ENCODE peak calls at places on chromosomes 13 and 19, in four cellular contexts. One of them, this sample, is unnamed.

GRCh38 chr13:44050450-44051063 is 170.9 kb downstream of the LACC1 start:
- DNase-seq in AG08396: peak
- DNase-seq in astrocyte of the spinal cord: peak
- DNase-seq in activated CD8-positive, alpha-beta memory T cell treated with anti-CD3 and anti-CD28 coated beads, Interleukin-2, amount 10 ng/mL, durations not matched to agents 7 days and 5 days: no peak
- DNase-seq in this sample: no peak

GRCh38 chr13:21608961-21609360 is 5.0 kb upstream of the MICU2 start:
- DNase-seq in activated CD8-positive, alpha-beta memory T cell treated with anti-CD3 and anti-CD28 coated beads, Interleukin-2, amount 10 ng/mL, durations not matched to agents 7 days and 5 days: no peak
- DNase-seq in AG08396: no peak
- DNase-seq in astrocyte of the spinal cord: no peak
- DNase-seq in this sample: no peak

GRCh38 chr19:54460230-54461005 is 3.2 kb downstream of the LENG9 start:
- DNase-seq in activated CD8-positive, alpha-beta memory T cell treated with anti-CD3 and anti-CD28 coated beads, Interleukin-2, amount 10 ng/mL, durations not matched to agents 7 days and 5 days: no peak
- DNase-seq in astrocyte of the spinal cord: no peak
- DNase-seq in AG08396: no peak
- DNase-seq in this sample: no peak

GRCh38 chr19:49987159-49987698 is 26.3 kb upstream of the SIGLEC11 start:
- DNase-seq in AG08396: peak
- DNase-seq in astrocyte of the spinal cord: peak
- DNase-seq in activated CD8-positive, alpha-beta memory T cell treated with anti-CD3 and anti-CD28 coated beads, Interleukin-2, amount 10 ng/mL, durations not matched to agents 7 days and 5 days: peak
- DNase-seq in this sample: peak

GRCh38 chr13:80753951-80754350 is 413.0 kb upstream of the SPRY2 start:
- DNase-seq in AG08396: no peak
- DNase-seq in astrocyte of the spinal cord: no peak
- DNase-seq in activated CD8-positive, alpha-beta memory T cell treated with anti-CD3 and anti-CD28 coated beads, Interleukin-2, amount 10 ng/mL, durations not matched to agents 7 days and 5 days: no peak
- DNase-seq in this sample: no peak

GRCh38 chr19:29671393-29672076 is 6.3 kb downstream of the PLEKHF1 start:
- DNase-seq in activated CD8-positive, alpha-beta memory T cell treated with anti-CD3 and anti-CD28 coated beads, Interleukin-2, amount 10 ng/mL, durations not matched to agents 7 days and 5 days: peak
- DNase-seq in AG08396: no peak
- DNase-seq in astrocyte of the spinal cord: peak
- DNase-seq in this sample: no peak

GRCh38 chr19:492091-492531 is 4.2 kb upstream of the MADCAM1 start:
- DNase-seq in astrocyte of the spinal cord: no peak
- DNase-seq in activated CD8-positive, alpha-beta memory T cell treated with anti-CD3 and anti-CD28 coated beads, Interleukin-2, amount 10 ng/mL, durations not matched to agents 7 days and 5 days: no peak
- DNase-seq in AG08396: peak
- DNase-seq in this sample: no peak

GRCh38 chr19:42301646-42302204 is at the start of gene PRR19:
- DNase-seq in activated CD8-positive, alpha-beta memory T cell treated with anti-CD3 and anti-CD28 coated beads, Interleukin-2, amount 10 ng/mL, durations not matched to agents 7 days and 5 days: peak
- DNase-seq in astrocyte of the spinal cord: no peak
- DNase-seq in AG08396: no peak
- DNase-seq in this sample: peak

GRCh38 chr19:41484822-41485221 is 41.9 kb downstream of the ERICH4 start:
- DNase-seq in AG08396: no peak
- DNase-seq in activated CD8-positive, alpha-beta memory T cell treated with anti-CD3 and anti-CD28 coated beads, Interleukin-2, amount 10 ng/mL, durations not matched to agents 7 days and 5 days: no peak
- DNase-seq in astrocyte of the spinal cord: no peak
- DNase-seq in this sample: no peak

GRCh38 chr19:13794388-13794751 is 873 bp upstream of the ZSWIM4 start:
- DNase-seq in activated CD8-positive, alpha-beta memory T cell treated with anti-CD3 and anti-CD28 coated beads, Interleukin-2, amount 10 ng/mL, durations not matched to agents 7 days and 5 days: no peak
- DNase-seq in AG08396: peak
- DNase-seq in astrocyte of the spinal cord: peak
- DNase-seq in this sample: no peak

GRCh38 chr19:45640849-45641273 is 1.7 kb upstream of the EML2 start:
- DNase-seq in astrocyte of the spinal cord: no peak
- DNase-seq in activated CD8-positive, alpha-beta memory T cell treated with anti-CD3 and anti-CD28 coated beads, Interleukin-2, amount 10 ng/mL, durations not matched to agents 7 days and 5 days: peak
- DNase-seq in AG08396: no peak
- DNase-seq in this sample: peak

GRCh38 chr19:33674575-33675367 is 53.0 kb downstream of the CHST8 start:
- DNase-seq in astrocyte of the spinal cord: no peak
- DNase-seq in AG08396: no peak
- DNase-seq in activated CD8-positive, alpha-beta memory T cell treated with anti-CD3 and anti-CD28 coated beads, Interleukin-2, amount 10 ng/mL, durations not matched to agents 7 days and 5 days: no peak
- DNase-seq in this sample: no peak

GRCh38 chr13:33169273-33169980 is 116.1 kb downstream of the STARD13 start:
- DNase-seq in activated CD8-positive, alpha-beta memory T cell treated with anti-CD3 and anti-CD28 coated beads, Interleukin-2, amount 10 ng/mL, durations not matched to agents 7 days and 5 days: no peak
- DNase-seq in astrocyte of the spinal cord: peak
- DNase-seq in AG08396: peak
- DNase-seq in this sample: no peak

GRCh38 chr13:85170372-85170771 is 628.8 kb downstream of the SLITRK6 start:
- DNase-seq in astrocyte of the spinal cord: no peak
- DNase-seq in activated CD8-positive, alpha-beta memory T cell treated with anti-CD3 and anti-CD28 coated beads, Interleukin-2, amount 10 ng/mL, durations not matched to agents 7 days and 5 days: no peak
- DNase-seq in AG08396: no peak
- DNase-seq in this sample: no peak

GRCh38 chr19:46787331-46788100 is 878 bp downstream of the SLC1A5 start:
- DNase-seq in AG08396: peak
- DNase-seq in activated CD8-positive, alpha-beta memory T cell treated with anti-CD3 and anti-CD28 coated beads, Interleukin-2, amount 10 ng/mL, durations not matched to agents 7 days and 5 days: peak
- DNase-seq in astrocyte of the spinal cord: peak
- DNase-seq in this sample: peak

GRCh38 chr13:113749956-113750355 is 9.1 kb upstream of the TMEM255B start:
- DNase-seq in astrocyte of the spinal cord: no peak
- DNase-seq in activated CD8-positive, alpha-beta memory T cell treated with anti-CD3 and anti-CD28 coated beads, Interleukin-2, amount 10 ng/mL, durations not matched to agents 7 days and 5 days: no peak
- DNase-seq in AG08396: no peak
- DNase-seq in this sample: no peak

GRCh38 chr13:94711561-94712286 is 621 bp downstream of the SOX21 start:
- DNase-seq in astrocyte of the spinal cord: peak
- DNase-seq in activated CD8-positive, alpha-beta memory T cell treated with anti-CD3 and anti-CD28 coated beads, Interleukin-2, amount 10 ng/mL, durations not matched to agents 7 days and 5 days: no peak
- DNase-seq in AG08396: no peak
- DNase-seq in this sample: peak

GRCh38 chr13:105799155-105799554 is 736.3 kb downstream of the EFNB2 start:
- DNase-seq in astrocyte of the spinal cord: no peak
- DNase-seq in activated CD8-positive, alpha-beta memory T cell treated with anti-CD3 and anti-CD28 coated beads, Interleukin-2, amount 10 ng/mL, durations not matched to agents 7 days and 5 days: no peak
- DNase-seq in AG08396: no peak
- DNase-seq in this sample: no peak

GRCh38 chr13:23960566-23961156 is 63.4 kb upstream of the C1QTNF9B start:
- DNase-seq in astrocyte of the spinal cord: peak
- DNase-seq in AG08396: no peak
- DNase-seq in activated CD8-positive, alpha-beta memory T cell treated with anti-CD3 and anti-CD28 coated beads, Interleukin-2, amount 10 ng/mL, durations not matched to agents 7 days and 5 days: no peak
- DNase-seq in this sample: peak

GRCh38 chr13:62040806-62041205 is 625.2 kb upstream of the PCDH20 start:
- DNase-seq in astrocyte of the spinal cord: no peak
- DNase-seq in AG08396: no peak
- DNase-seq in activated CD8-positive, alpha-beta memory T cell treated with anti-CD3 and anti-CD28 coated beads, Interleukin-2, amount 10 ng/mL, durations not matched to agents 7 days and 5 days: no peak
- DNase-seq in this sample: no peak

GRCh38 chr19:28468701-28469459 is 744.1 kb downstream of the UQCRFS1 start:
- DNase-seq in AG08396: peak
- DNase-seq in astrocyte of the spinal cord: peak
- DNase-seq in activated CD8-positive, alpha-beta memory T cell treated with anti-CD3 and anti-CD28 coated beads, Interleukin-2, amount 10 ng/mL, durations not matched to agents 7 days and 5 days: no peak
- DNase-seq in this sample: peak

GRCh38 chr13:103101500-103101899 is 35.3 kb upstream of the SLC10A2 start:
- DNase-seq in astrocyte of the spinal cord: no peak
- DNase-seq in activated CD8-positive, alpha-beta memory T cell treated with anti-CD3 and anti-CD28 coated beads, Interleukin-2, amount 10 ng/mL, durations not matched to agents 7 days and 5 days: no peak
- DNase-seq in AG08396: no peak
- DNase-seq in this sample: no peak

GRCh38 chr19:23415561-23416191 is 20.4 kb upstream of the ZNF91 start:
- DNase-seq in activated CD8-positive, alpha-beta memory T cell treated with anti-CD3 and anti-CD28 coated beads, Interleukin-2, amount 10 ng/mL, durations not matched to agents 7 days and 5 days: peak
- DNase-seq in AG08396: peak
- DNase-seq in astrocyte of the spinal cord: no peak
- DNase-seq in this sample: peak

GRCh38 chr13:87867426-87867825 is 196.3 kb downstream of the SLITRK5 start:
- DNase-seq in AG08396: no peak
- DNase-seq in activated CD8-positive, alpha-beta memory T cell treated with anti-CD3 and anti-CD28 coated beads, Interleukin-2, amount 10 ng/mL, durations not matched to agents 7 days and 5 days: no peak
- DNase-seq in astrocyte of the spinal cord: no peak
- DNase-seq in this sample: no peak

GRCh38 chr19:43548706-43549105 is 15.7 kb downstream of the ZNF575 start:
- DNase-seq in AG08396: no peak
- DNase-seq in astrocyte of the spinal cord: no peak
- DNase-seq in activated CD8-positive, alpha-beta memory T cell treated with anti-CD3 and anti-CD28 coated beads, Interleukin-2, amount 10 ng/mL, durations not matched to agents 7 days and 5 days: no peak
- DNase-seq in this sample: no peak

GRCh38 chr13:95275322-95276118 is 25.7 kb downstream of the ABCC4 start:
- DNase-seq in AG08396: no peak
- DNase-seq in activated CD8-positive, alpha-beta memory T cell treated with anti-CD3 and anti-CD28 coated beads, Interleukin-2, amount 10 ng/mL, durations not matched to agents 7 days and 5 days: no peak
- DNase-seq in astrocyte of the spinal cord: no peak
- DNase-seq in this sample: no peak

GRCh38 chr19:38527466-38528136 is 90.2 kb downstream of the MAP4K1 start:
- DNase-seq in AG08396: no peak
- DNase-seq in astrocyte of the spinal cord: no peak
- DNase-seq in activated CD8-positive, alpha-beta memory T cell treated with anti-CD3 and anti-CD28 coated beads, Interleukin-2, amount 10 ng/mL, durations not matched to agents 7 days and 5 days: no peak
- DNase-seq in this sample: no peak

GRCh38 chr13:61765181-61765742 is 349.6 kb upstream of the PCDH20 start:
- DNase-seq in AG08396: no peak
- DNase-seq in activated CD8-positive, alpha-beta memory T cell treated with anti-CD3 and anti-CD28 coated beads, Interleukin-2, amount 10 ng/mL, durations not matched to agents 7 days and 5 days: no peak
- DNase-seq in astrocyte of the spinal cord: no peak
- DNase-seq in this sample: no peak

GRCh38 chr19:8654591-8655339 is 24.3 kb downstream of the NFILZ start:
- DNase-seq in AG08396: peak
- DNase-seq in activated CD8-positive, alpha-beta memory T cell treated with anti-CD3 and anti-CD28 coated beads, Interleukin-2, amount 10 ng/mL, durations not matched to agents 7 days and 5 days: peak
- DNase-seq in astrocyte of the spinal cord: peak
- DNase-seq in this sample: peak

GRCh38 chr19:7781157-7781556 is 18.1 kb downstream of the CLEC4M start:
- DNase-seq in AG08396: no peak
- DNase-seq in activated CD8-positive, alpha-beta memory T cell treated with anti-CD3 and anti-CD28 coated beads, Interleukin-2, amount 10 ng/mL, durations not matched to agents 7 days and 5 days: no peak
- DNase-seq in astrocyte of the spinal cord: no peak
- DNase-seq in this sample: no peak

GRCh38 chr19:14480695-14481069 is 5.5 kb upstream of the PTGER1 start:
- DNase-seq in astrocyte of the spinal cord: peak
- DNase-seq in AG08396: peak
- DNase-seq in activated CD8-positive, alpha-beta memory T cell treated with anti-CD3 and anti-CD28 coated beads, Interleukin-2, amount 10 ng/mL, durations not matched to agents 7 days and 5 days: no peak
- DNase-seq in this sample: no peak

GRCh38 chr19:3655402-3656072 is 28.9 kb upstream of the CACTIN start:
- DNase-seq in AG08396: peak
- DNase-seq in astrocyte of the spinal cord: peak
- DNase-seq in activated CD8-positive, alpha-beta memory T cell treated with anti-CD3 and anti-CD28 coated beads, Interleukin-2, amount 10 ng/mL, durations not matched to agents 7 days and 5 days: no peak
- DNase-seq in this sample: no peak

GRCh38 chr13:44906758-44907157 is 82.5 kb downstream of the NUFIP1 start:
- DNase-seq in astrocyte of the spinal cord: peak
- DNase-seq in AG08396: peak
- DNase-seq in activated CD8-positive, alpha-beta memory T cell treated with anti-CD3 and anti-CD28 coated beads, Interleukin-2, amount 10 ng/mL, durations not matched to agents 7 days and 5 days: no peak
- DNase-seq in this sample: no peak

GRCh38 chr19:821228-821975 is at the start of gene PLPPR3:
- DNase-seq in activated CD8-positive, alpha-beta memory T cell treated with anti-CD3 and anti-CD28 coated beads, Interleukin-2, amount 10 ng/mL, durations not matched to agents 7 days and 5 days: no peak
- DNase-seq in astrocyte of the spinal cord: no peak
- DNase-seq in AG08396: peak
- DNase-seq in this sample: peak

GRCh38 chr13:111184685-111185401 is 69.7 kb downstream of the ARHGEF7 start:
- DNase-seq in activated CD8-positive, alpha-beta memory T cell treated with anti-CD3 and anti-CD28 coated beads, Interleukin-2, amount 10 ng/mL, durations not matched to agents 7 days and 5 days: peak
- DNase-seq in AG08396: no peak
- DNase-seq in astrocyte of the spinal cord: no peak
- DNase-seq in this sample: no peak

GRCh38 chr13:100987993-100988392 is 313.4 kb upstream of the TMTC4 start:
- DNase-seq in AG08396: peak
- DNase-seq in activated CD8-positive, alpha-beta memory T cell treated with anti-CD3 and anti-CD28 coated beads, Interleukin-2, amount 10 ng/mL, durations not matched to agents 7 days and 5 days: no peak
- DNase-seq in astrocyte of the spinal cord: peak
- DNase-seq in this sample: peak

This sample was measured in neural progenitor cell.